ENCODE peak calls at places on chromosomes 2 and 18, in ten cellular contexts. T, X, O, G, M, W, R, B, P and A are unnamed samples.

GRCh38 chr18:6992761-6993160 is 124.8 kb downstream of the LAMA1 start:
- DNase-seq in W (no peak), R (no peak), B (no peak), P (no peak), X (no peak), M (no peak), O (no peak), G (no peak), T (no peak), A (no peak)

GRCh38 chr2:20050712-20051517 is 513 bp downstream of the LAPTM4A start:
- DNase-seq in R (peak; percentile 66), G (peak; percentile 78), W (peak; percentile 87), X (peak; percentile 65), P (no peak), B (peak; percentile 71), M (peak; percentile 61), O (peak; percentile 60), T (peak; percentile 87), A (no peak)

GRCh38 chr18:48749768-48750167 is 201.0 kb downstream of the SMAD7 start:
- DNase-seq in W (no peak), O (no peak), P (no peak), B (no peak), G (peak; percentile 58), R (peak; percentile 61), X (peak; percentile 43), M (peak; percentile 83), T (no peak), A (no peak)

GRCh38 chr18:8791171-8791651 is 85.9 kb downstream of the MTCL1 start:
- DNase-seq in P (no peak), T (no peak), R (no peak), B (no peak), W (no peak), G (no peak), X (peak; percentile 59), M (no peak), O (no peak), A (no peak)

GRCh38 chr2:172285010-172285621 is 142.3 kb upstream of the ITGA6 start:
- DNase-seq in R (no peak), W (peak; percentile 92), T (peak; percentile 86), M (peak; percentile 27), B (peak; percentile 57), P (no peak), X (peak; percentile 78), O (peak; percentile 48), G (peak; percentile 80), A (no peak)

GRCh38 chr2:3434654-3435053 is 55.2 kb downstream of the TRAPPC12 start:
- DNase-seq in O (no peak), B (no peak), X (no peak), P (no peak), M (no peak), R (no peak), G (no peak), T (peak; percentile 21), W (no peak), A (no peak)

GRCh38 chr2:200042102-200042735 is 86.8 kb downstream of the MAIP1 start:
- DNase-seq in X (peak; percentile 90), G (peak; percentile 78), P (no peak), R (no peak), M (no peak), W (no peak), B (no peak), T (no peak), O (peak; percentile 58), A (no peak)

GRCh38 chr18:79706658-79707057 is 27.1 kb downstream of the CTDP1 start:
- DNase-seq in P (no peak), B (no peak), T (no peak), X (no peak), R (no peak), O (no peak), W (no peak), G (no peak), M (no peak), A (no peak)

GRCh38 chr2:38605298-38605830 is 2.6 kb upstream of the HNRNPLL start:
- DNase-seq in M (no peak), O (no peak), P (no peak), W (no peak), X (no peak), R (no peak), B (no peak), G (no peak), T (no peak), A (no peak)

GRCh38 chr2:38601463-38602135 is 1.1 kb downstream of the HNRNPLL start:
- DNase-seq in T (no peak), X (peak; percentile 39), G (peak; percentile 53), W (peak; percentile 56), B (peak; percentile 35), M (no peak), R (no peak), O (peak; percentile 45), P (no peak), A (peak; percentile 12)

GRCh38 chr2:38602136-38602731 is 494 bp downstream of the HNRNPLL start:
- DNase-seq in T (peak; percentile 78), B (peak; percentile 53), P (no peak), M (peak; percentile 43), O (peak; percentile 19), R (peak; percentile 46), X (no peak), G (no peak), W (peak; percentile 69), A (peak; percentile 37)

GRCh38 chr2:38602732-38603401 is at the start of gene HNRNPLL:
- DNase-seq in P (peak; percentile 90), X (peak; percentile 97), R (peak; percentile 98), W (peak; percentile 99), G (peak; percentile 97), M (peak; percentile 99), T (peak; percentile 99), B (peak; percentile 98), O (peak; percentile 98), A (peak; percentile 91)

GRCh38 chr2:38603402-38604265 is 906 bp upstream of the HNRNPLL start:
- DNase-seq in W (peak; percentile 92), M (peak; percentile 79), G (peak; percentile 82), B (peak; percentile 83), T (peak; percentile 93), R (peak; percentile 63), X (peak; percentile 76), O (peak; percentile 81), P (peak; percentile 70), A (peak; percentile 85)
- H3K27ac ChIP-seq in W (peak overlapping the region; percentile 13), M (peak overlapping the region; percentile 28), G (peak overlapping the region; percentile 56), B (peak overlapping the region; percentile 74), T (peak overlapping the region; percentile 83), R (peak overlapping the region; percentile 99), X (peak overlapping the region; percentile 52), O (peak overlapping the region; percentile 8), P (peak overlapping the region; percentile 85), A (peak overlapping the region; percentile 72)

DNA sequence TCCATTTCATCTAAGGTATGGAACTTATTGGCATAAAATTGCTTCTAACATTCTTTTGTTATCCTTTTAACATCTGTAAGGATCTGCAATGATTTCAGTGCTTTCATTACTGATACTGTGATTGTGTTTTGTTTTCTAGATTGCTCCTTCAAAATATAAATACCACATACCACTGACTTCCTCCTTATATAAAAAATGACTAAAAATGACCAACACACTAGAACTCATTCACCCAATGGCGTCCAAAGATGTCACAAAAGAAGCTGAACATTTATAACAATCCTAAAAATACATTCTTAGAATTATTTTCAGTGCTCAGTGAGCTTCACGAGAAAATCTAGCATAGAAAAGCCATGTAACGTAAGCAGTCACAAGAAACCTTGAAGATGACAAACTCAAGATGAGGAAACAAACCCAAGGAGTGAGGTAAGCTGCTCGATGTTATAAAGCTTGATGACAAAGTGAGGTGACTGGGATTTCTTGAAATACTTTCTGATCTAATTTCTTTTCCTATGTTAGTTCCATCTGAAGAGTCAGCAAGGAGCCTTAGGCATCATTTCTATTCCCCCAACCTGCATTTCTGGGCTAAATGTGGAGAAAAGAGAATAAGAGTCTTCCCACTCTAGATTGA is 42.6 kb downstream of the PNO1 start:
- DNase-seq in T (no peak), X (no peak), W (no peak), B (no peak), P (no peak), R (no peak), M (no peak), O (no peak), G (no peak), A (no peak)
- H3K4me1 ChIP-seq in T (no peaks in the 10 kb centered on the region), X (peaks cover 5% of the 10 kb centered on the region), W (no peaks in the 10 kb centered on the region), B (no peaks in the 10 kb centered on the region), P (peaks cover 4% of the 10 kb centered on the region), R (peaks cover 6% of the 10 kb centered on the region), M (peaks cover 55% of the 10 kb centered on the region), O (peaks cover 8% of the 10 kb centered on the region), G (peaks cover under 1% of the 10 kb centered on the region), A (peaks cover 15% of the 10 kb centered on the region)

DNA sequence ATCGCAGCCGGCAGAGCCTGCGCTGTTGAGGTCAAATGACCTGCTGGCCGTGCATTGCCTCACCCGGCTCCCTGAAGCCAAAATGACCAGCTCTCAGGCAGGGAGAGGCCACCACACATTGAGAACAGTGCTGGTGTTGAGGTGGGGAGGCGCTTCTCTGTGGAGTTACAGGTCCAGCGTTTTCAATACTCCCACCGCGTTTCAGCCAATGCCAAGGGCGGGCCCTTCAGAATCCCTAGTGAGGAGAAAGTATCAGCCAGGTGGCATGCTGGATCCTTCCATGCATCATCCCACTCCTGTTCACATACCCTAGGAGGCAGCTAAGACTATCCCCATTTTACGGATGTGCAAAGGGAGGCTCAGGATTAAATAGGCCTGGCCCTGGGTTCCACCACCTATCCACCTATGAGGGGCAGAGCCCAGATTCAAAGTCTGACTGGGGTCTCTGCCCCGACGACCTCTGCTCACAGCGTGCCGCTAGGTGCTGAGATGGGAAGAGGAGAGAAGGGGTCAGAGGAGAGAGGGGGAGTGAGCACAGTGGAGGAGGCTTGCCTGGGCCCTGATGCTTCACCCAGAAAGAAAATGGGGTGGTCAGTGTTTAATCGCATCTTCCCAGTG is 137.6 kb upstream of the ID2 start:
- DNase-seq in X (no peak), B (no peak), W (no peak), R (peak; percentile 12), G (no peak), P (no peak), T (no peak), O (no peak), M (no peak), A (no peak)
- H3K4me3 ChIP-seq in X (no peak overlapping the region), B (no peak overlapping the region), W (no peak overlapping the region), R (no peak overlapping the region), G (no peak overlapping the region), P (no peak overlapping the region), T (no peak overlapping the region), O (no peak overlapping the region), M (no peak overlapping the region), A (no peak overlapping the region)

DNA sequence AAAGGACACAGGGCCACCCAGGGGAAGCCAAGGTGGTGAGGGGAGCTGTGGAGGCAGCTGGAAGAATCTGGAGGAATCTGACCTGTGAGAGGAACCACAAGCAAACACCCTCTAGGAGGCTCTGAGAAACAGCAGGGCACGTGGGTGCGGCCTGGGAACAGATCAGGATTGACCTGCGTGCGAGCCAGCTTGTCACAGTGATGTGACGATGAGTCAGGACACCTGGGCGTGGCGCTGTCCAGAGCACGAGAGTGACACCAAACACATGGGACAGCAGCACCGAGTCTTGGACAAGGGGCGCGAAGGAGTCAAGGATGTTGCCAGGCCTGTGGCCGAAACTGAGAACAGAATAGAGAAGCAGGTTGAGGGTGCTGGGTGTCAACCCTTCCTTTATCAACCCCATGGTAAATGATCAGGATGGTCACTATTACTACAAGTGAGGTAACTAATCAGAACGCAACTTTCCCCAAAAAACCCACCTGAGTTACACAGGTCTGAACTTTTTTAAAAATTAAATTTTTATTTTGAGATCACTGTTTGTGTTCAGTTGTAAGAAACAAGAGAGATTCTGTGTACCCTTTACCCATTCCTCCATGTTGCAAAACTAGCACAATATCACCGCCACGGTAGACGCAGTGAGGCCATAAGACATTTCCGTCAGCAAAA is 637 bp upstream of the SFT2D3 start:
- DNase-seq in X (no peak), O (peak; percentile 95), T (peak; percentile 95), G (no peak), P (no peak), M (peak; percentile 55), R (peak; percentile 36), B (no peak), W (peak; percentile 77), A (no peak)
- H3K27ac ChIP-seq in X (peak overlapping the region; percentile 91), O (peak overlapping the region; percentile 95), T (peak overlapping the region; percentile 92), G (peak overlapping the region; percentile 72), P (peak overlapping the region; percentile 84), M (peak overlapping the region; percentile 95), R (peak overlapping the region; percentile 96), B (peak overlapping the region; percentile 96), W (peak overlapping the region; percentile 11), A (peak overlapping the region; percentile 83)

GRCh38 chr18:35618703-35619102 is 37.2 kb downstream of the GALNT1 start:
- DNase-seq in X (peak; percentile 46), O (no peak), G (no peak), P (no peak), W (peak; percentile 52), M (no peak), R (no peak), T (peak; percentile 53), B (peak; percentile 15), A (no peak)
- H3K4me1 ChIP-seq in X (peaks cover 7% of the 10 kb centered on the region), O (peaks cover 26% of the 10 kb centered on the region), G (no peaks in the 10 kb centered on the region), P (peaks cover 4% of the 10 kb centered on the region), W (peaks cover 33% of the 10 kb centered on the region), M (peaks cover 53% of the 10 kb centered on the region), R (no peaks in the 10 kb centered on the region), T (no peaks in the 10 kb centered on the region), B (peaks cover 39% of the 10 kb centered on the region), A (peaks cover 24% of the 10 kb centered on the region)